ENCODE peak calls at places on chromosomes 2 and 18, in five cellular contexts. I is HCT116, Y is K562, K is HepG2, Q is stomach. X is an unnamed sample. For H3K27me3, the result is how much of the 10 kb centered on the place peaks cover.

GRCh38 chr18:31509571-31509970 is 11.6 kb downstream of the DSG2 start:
- DNase-seq in Y (no peak), K (peak), Q (no peak), I (no peak), X (no peak)

GRCh38 chr18:41996020-41996419 is 41.0 kb downstream of the PIK3C3 start:
- DNase-seq in I (no peak), Y (peak), K (no peak), Q (no peak), X (no peak)

GRCh38 chr2:152924722-152925121 is 206.3 kb downstream of the ARL6IP6 start:
- DNase-seq in Q (no peak), K (no peak), I (no peak), Y (no peak), X (peak)

GRCh38 chr2:111209045-111209514 is 88.4 kb downstream of the BCL2L11 start:
- DNase-seq in K (no peak), I (no peak), Y (no peak), Q (no peak), X (no peak)

GRCh38 chr2:206158563-206159345 is 490 bp downstream of the NDUFS1 start:
- DNase-seq in I (no peak), Y (no peak), K (peak), Q (no peak), X (no peak)

GRCh38 chr2:2577366-2577765 is 246.3 kb upstream of the MYT1L start:
- DNase-seq in Y (no peak), K (no peak), I (no peak), Q (peak), X (peak)

GRCh38 chr2:98912221-98912851 is 23.7 kb downstream of the CRACDL start:
- DNase-seq in I (peak), Y (no peak), K (no peak), Q (peak), X (no peak)

GRCh38 chr2:180705551-180705950 is 274.9 kb upstream of the UBE2E3 start:
- DNase-seq in K (no peak), I (no peak), Q (no peak), Y (no peak), X (no peak)

GRCh38 chr2:226431301-226431955 is 368.2 kb downstream of the IRS1 start:
- DNase-seq in Y (no peak), K (peak), I (no peak), Q (no peak), X (no peak)

GRCh38 chr2:102355526-102356380 is at the start of gene IL18R1:
- DNase-seq in Q (peak), Y (peak), I (peak), K (peak), X (peak)

GRCh38 chr2:175402591-175402990 is 221.1 kb upstream of the ATP5MC3 start:
- DNase-seq in I (no peak), Y (no peak), Q (no peak), K (no peak), X (no peak)

GRCh38 chr2:56754066-56754615 is 570.4 kb downstream of the CCDC85A start:
- DNase-seq in Y (no peak), I (no peak), Q (no peak), K (no peak), X (no peak)

GRCh38 chr2:129741623-129742022 is 237.8 kb upstream of the RAB6C start:
- DNase-seq in Y (no peak), I (no peak), K (no peak), Q (no peak), X (no peak)

GRCh38 chr2:120683701-120684100 is 52.0 kb upstream of the GLI2 start:
- DNase-seq in Q (no peak), K (no peak), I (no peak), Y (no peak), X (no peak)

GRCh38 chr2:9629222-9630000 is 1.4 kb downstream of the YWHAQ start:
- DNase-seq in Q (no peak), I (no peak), K (no peak), Y (no peak), X (no peak)

GRCh38 chr2:20917724-20918572 is 95.0 kb upstream of the LDAH start:
- DNase-seq in Q (no peak), Y (no peak), K (no peak), I (no peak), X (no peak)

GRCh38 chr2:241226723-241227634 is 38.5 kb downstream of the ANO7 start:
- DNase-seq in I (no peak), K (no peak), Y (no peak), Q (no peak), X (no peak)

GRCh38 chr2:12227941-12228608 is 481.6 kb downstream of the LPIN1 start:
- DNase-seq in Y (no peak), Q (no peak), I (no peak), K (no peak), X (no peak)

GRCh38 chr18:64238076-64238475 is 89.2 kb upstream of the LINC00305 start:
- DNase-seq in I (no peak), K (no peak), Y (no peak), Q (no peak), X (no peak)

GRCh38 chr2:121947681-121948080 is 192.2 kb downstream of the TSN start:
- DNase-seq in Y (no peak), K (no peak), I (no peak), Q (no peak), X (no peak)
- TF ChIP-seq POLR2AphosphoS5 in Y (no peak), K (no peak), I (no peak), Q (no peak), X (no peak)

GRCh38 chr2:74560591-74560990 is 6.1 kb downstream of the DOK1 start:
- DNase-seq in Q (no peak), Y (no peak), K (no peak), I (no peak), X (no peak)

GRCh38 chr2:74558284-74559230 is 4.0 kb downstream of the DOK1 start:
- DNase-seq in I (no peak), Q (no peak), Y (no peak), K (no peak), X (no peak)

GRCh38 chr2:74564222-74564621 is 9.7 kb downstream of the DOK1 start:
- DNase-seq in Y (no peak), I (no peak), Q (no peak), K (no peak), X (no peak)

GRCh38 chr2:74559912-74560311 is 5.4 kb downstream of the DOK1 start:
- DNase-seq in I (no peak), K (no peak), Q (no peak), Y (no peak), X (no peak)

DNA sequence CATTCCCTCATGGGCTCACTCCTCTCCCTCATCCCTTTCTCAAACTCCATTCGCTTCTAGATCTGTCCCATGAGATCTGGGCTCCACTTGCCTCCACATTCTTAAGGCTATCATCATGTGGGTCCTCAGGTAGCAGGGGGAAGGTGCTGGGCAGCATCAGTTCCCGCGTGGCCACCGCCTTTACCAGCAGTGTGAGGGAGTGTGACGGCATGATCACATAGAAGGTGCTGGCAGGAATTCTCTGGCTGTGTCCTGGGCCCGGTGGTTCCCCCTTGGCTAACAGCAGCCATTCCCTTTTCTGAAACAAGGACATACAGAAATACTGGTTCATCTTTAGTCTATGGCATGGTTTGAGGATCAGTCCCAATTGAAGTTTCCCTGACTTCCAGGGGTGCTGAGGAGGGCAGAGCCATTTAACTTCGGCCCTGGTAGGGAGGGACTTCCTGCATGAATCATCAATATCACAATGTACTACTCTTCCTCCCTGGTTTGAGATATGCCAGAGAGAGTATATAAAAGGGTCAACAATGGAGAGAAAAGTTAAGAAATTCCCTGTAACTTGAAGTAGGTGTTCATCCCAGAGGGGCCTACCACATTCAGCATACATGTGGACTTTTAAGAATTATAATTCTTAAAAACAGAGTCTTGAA is 7.7 kb downstream of the DOK1 start:
- DNase-seq in Y (no peak), Q (no peak), K (no peak), I (no peak), X (no peak)
- H3K27me3 ChIP-seq in Y (under half), Q (under half), K (half or more), I (under half), X (under half)

GRCh38 chr18:13993730-13994129 is 78.4 kb upstream of the MC2R start:
- DNase-seq in I (no peak), K (no peak), Y (no peak), Q (no peak), X (no peak)
- TF ChIP-seq POLR2AphosphoS5 in I (no peak), K (no peak), Y (no peak), Q (no peak), X (no peak)

GRCh38 chr2:54428401-54428800 is 27.7 kb upstream of the SPTBN1 start:
- DNase-seq in Y (no peak), Q (no peak), K (no peak), I (no peak), X (peak)
- H3K27me3 ChIP-seq in Y (under half), Q (under half), K (under half), I (under half), X (under half)

GRCh38 chr18:9009703-9010488 is 92.6 kb upstream of the NDUFV2 start:
- DNase-seq in Y (peak), Q (no peak), K (no peak), I (no peak), X (no peak)
- TF ChIP-seq POLR2AphosphoS5 in Y (no peak), Q (no peak), K (no peak), I (no peak), X (no peak)

X was measured in prostate gland.